ENCODE peak calls at places on chromosomes 3 and 15, in four cellular contexts. One of them, this sample, is unnamed.

GRCh38 chr15:57388199-57388863 is 12.0 kb downstream of the CGNL1 start:
- DNase-seq in stimulated activated CD4-positive, alpha-beta T cell treated with anti-CD3 and anti-CD28 coated beads, Interleukin-4, amount 100 ng/mL, for 4 hours: no peak
- DNase-seq in frontal cortex: no peak
- DNase-seq in SHP77: no peak
- DNase-seq in this sample: no peak

GRCh38 chr3:195769551-195769950 is 42.2 kb downstream of the MUC4 start:
- DNase-seq in frontal cortex: no peak
- DNase-seq in stimulated activated CD4-positive, alpha-beta T cell treated with anti-CD3 and anti-CD28 coated beads, Interleukin-4, amount 100 ng/mL, for 4 hours: no peak
- DNase-seq in SHP77: no peak
- DNase-seq in this sample: no peak

GRCh38 chr3:99885851-99886250 is 68.2 kb downstream of the CMSS1 start:
- DNase-seq in stimulated activated CD4-positive, alpha-beta T cell treated with anti-CD3 and anti-CD28 coated beads, Interleukin-4, amount 100 ng/mL, for 4 hours: no peak
- DNase-seq in frontal cortex: no peak
- DNase-seq in SHP77: no peak
- DNase-seq in this sample: peak

GRCh38 chr3:179196098-179196497 is 47.9 kb downstream of the PIK3CA start:
- DNase-seq in stimulated activated CD4-positive, alpha-beta T cell treated with anti-CD3 and anti-CD28 coated beads, Interleukin-4, amount 100 ng/mL, for 4 hours: no peak
- DNase-seq in SHP77: no peak
- DNase-seq in frontal cortex: no peak
- DNase-seq in this sample: no peak

GRCh38 chr3:194280777-194281176 is 70.4 kb downstream of the CPN2 start:
- DNase-seq in frontal cortex: no peak
- DNase-seq in SHP77: no peak
- DNase-seq in stimulated activated CD4-positive, alpha-beta T cell treated with anti-CD3 and anti-CD28 coated beads, Interleukin-4, amount 100 ng/mL, for 4 hours: no peak
- DNase-seq in this sample: no peak

GRCh38 chr3:70358978-70359580 is 46.6 kb upstream of the MDFIC2 start:
- DNase-seq in frontal cortex: no peak
- DNase-seq in SHP77: peak
- DNase-seq in stimulated activated CD4-positive, alpha-beta T cell treated with anti-CD3 and anti-CD28 coated beads, Interleukin-4, amount 100 ng/mL, for 4 hours: no peak
- DNase-seq in this sample: peak

GRCh38 chr15:66294157-66294931 is 976 bp downstream of the DIS3L start:
- DNase-seq in frontal cortex: peak
- DNase-seq in stimulated activated CD4-positive, alpha-beta T cell treated with anti-CD3 and anti-CD28 coated beads, Interleukin-4, amount 100 ng/mL, for 4 hours: no peak
- DNase-seq in SHP77: peak
- DNase-seq in this sample: peak

GRCh38 chr3:178845446-178846118 is 226.0 kb downstream of the ZMAT3 start:
- DNase-seq in SHP77: peak
- DNase-seq in stimulated activated CD4-positive, alpha-beta T cell treated with anti-CD3 and anti-CD28 coated beads, Interleukin-4, amount 100 ng/mL, for 4 hours: no peak
- DNase-seq in frontal cortex: no peak
- DNase-seq in this sample: no peak

GRCh38 chr3:116067275-116067674 is 378.0 kb downstream of the LSAMP start:
- DNase-seq in SHP77: no peak
- DNase-seq in stimulated activated CD4-positive, alpha-beta T cell treated with anti-CD3 and anti-CD28 coated beads, Interleukin-4, amount 100 ng/mL, for 4 hours: no peak
- DNase-seq in frontal cortex: no peak
- DNase-seq in this sample: no peak

This sample was measured in mesendoderm.